ENCODE peak calls at places on chromosomes 13 and 19, in five cellular contexts. One of them, this sample, is unnamed.

GRCh38 chr19:47357788-47358680 is 8.9 kb downstream of the DHX34 start:
- DNase-seq in foreskin melanocyte: no peak
- DNase-seq in skeletal muscle cell: no peak
- DNase-seq in activated gamma-delta T cell treated with anti-CD3 and anti-CD28 coated beads, Interleukin-2, amount 50 U/mL, for 16 hours: no peak
- DNase-seq in NCI-H774: no peak
- DNase-seq in this sample: no peak

GRCh38 chr13:63540042-63540441 is 2124.4 kb upstream of the PCDH20 start:
- DNase-seq in foreskin melanocyte: no peak
- DNase-seq in skeletal muscle cell: no peak
- DNase-seq in activated gamma-delta T cell treated with anti-CD3 and anti-CD28 coated beads, Interleukin-2, amount 50 U/mL, for 16 hours: no peak
- DNase-seq in NCI-H774: no peak
- DNase-seq in this sample: no peak

GRCh38 chr19:2150794-2151338 is 500 bp downstream of the AP3D1 start:
- DNase-seq in foreskin melanocyte: no peak
- DNase-seq in skeletal muscle cell: no peak
- DNase-seq in activated gamma-delta T cell treated with anti-CD3 and anti-CD28 coated beads, Interleukin-2, amount 50 U/mL, for 16 hours: no peak
- DNase-seq in NCI-H774: no peak
- DNase-seq in this sample: no peak

GRCh38 chr13:65834897-65835296 is 1395.2 kb downstream of the PCDH9 start:
- DNase-seq in foreskin melanocyte: no peak
- DNase-seq in skeletal muscle cell: no peak
- DNase-seq in activated gamma-delta T cell treated with anti-CD3 and anti-CD28 coated beads, Interleukin-2, amount 50 U/mL, for 16 hours: no peak
- DNase-seq in NCI-H774: no peak
- DNase-seq in this sample: no peak

GRCh38 chr19:55640043-55640576 is 692 bp upstream of the ZNF580 start:
- DNase-seq in foreskin melanocyte: peak; percentile 76
- DNase-seq in skeletal muscle cell: no peak
- DNase-seq in activated gamma-delta T cell treated with anti-CD3 and anti-CD28 coated beads, Interleukin-2, amount 50 U/mL, for 16 hours: peak; percentile 53
- DNase-seq in NCI-H774: peak; percentile 31
- DNase-seq in this sample: no peak

GRCh38 chr13:79393564-79394249 is 12.3 kb downstream of the RBM26 start:
- DNase-seq in foreskin melanocyte: peak; percentile 43
- DNase-seq in skeletal muscle cell: no peak
- DNase-seq in activated gamma-delta T cell treated with anti-CD3 and anti-CD28 coated beads, Interleukin-2, amount 50 U/mL, for 16 hours: peak; percentile 12
- DNase-seq in NCI-H774: no peak
- DNase-seq in this sample: no peak

GRCh38 chr13:58619396-58620113 is 988.0 kb downstream of the PCDH17 start:
- DNase-seq in foreskin melanocyte: no peak
- DNase-seq in skeletal muscle cell: no peak
- DNase-seq in activated gamma-delta T cell treated with anti-CD3 and anti-CD28 coated beads, Interleukin-2, amount 50 U/mL, for 16 hours: no peak
- DNase-seq in NCI-H774: no peak
- DNase-seq in this sample: no peak

GRCh38 chr19:30373593-30373992 is 1.4 kb downstream of the ZNF536 start:
- DNase-seq in foreskin melanocyte: no peak
- DNase-seq in skeletal muscle cell: no peak
- DNase-seq in activated gamma-delta T cell treated with anti-CD3 and anti-CD28 coated beads, Interleukin-2, amount 50 U/mL, for 16 hours: no peak
- DNase-seq in NCI-H774: no peak
- DNase-seq in this sample: no peak

GRCh38 chr13:96492758-96493157 is 402.9 kb downstream of the HS6ST3 start:
- DNase-seq in foreskin melanocyte: no peak
- DNase-seq in skeletal muscle cell: no peak
- DNase-seq in activated gamma-delta T cell treated with anti-CD3 and anti-CD28 coated beads, Interleukin-2, amount 50 U/mL, for 16 hours: no peak
- DNase-seq in NCI-H774: no peak
- DNase-seq in this sample: no peak

GRCh38 chr13:113596321-113597200 is 12.0 kb downstream of the TFDP1 start:
- DNase-seq in foreskin melanocyte: no peak
- DNase-seq in skeletal muscle cell: no peak
- DNase-seq in activated gamma-delta T cell treated with anti-CD3 and anti-CD28 coated beads, Interleukin-2, amount 50 U/mL, for 16 hours: no peak
- DNase-seq in NCI-H774: no peak
- DNase-seq in this sample: no peak

GRCh38 chr19:18611327-18612050 is 1.2 kb upstream of the TMEM59L start:
- DNase-seq in foreskin melanocyte: no peak
- DNase-seq in skeletal muscle cell: no peak
- DNase-seq in activated gamma-delta T cell treated with anti-CD3 and anti-CD28 coated beads, Interleukin-2, amount 50 U/mL, for 16 hours: no peak
- DNase-seq in NCI-H774: no peak
- DNase-seq in this sample: no peak

GRCh38 chr13:97977376-97977705 is 23.9 kb downstream of the IPO5 start:
- DNase-seq in foreskin melanocyte: peak; percentile 7
- DNase-seq in skeletal muscle cell: no peak
- DNase-seq in activated gamma-delta T cell treated with anti-CD3 and anti-CD28 coated beads, Interleukin-2, amount 50 U/mL, for 16 hours: no peak
- DNase-seq in NCI-H774: no peak
- DNase-seq in this sample: no peak

GRCh38 chr13:95155504-95155903 is 145.7 kb downstream of the ABCC4 start:
- DNase-seq in foreskin melanocyte: no peak
- DNase-seq in skeletal muscle cell: no peak
- DNase-seq in activated gamma-delta T cell treated with anti-CD3 and anti-CD28 coated beads, Interleukin-2, amount 50 U/mL, for 16 hours: no peak
- DNase-seq in NCI-H774: peak; percentile 48
- DNase-seq in this sample: no peak

GRCh38 chr19:46251415-46251814 is 21.9 kb downstream of the IGFL1 start:
- DNase-seq in foreskin melanocyte: no peak
- DNase-seq in skeletal muscle cell: no peak
- DNase-seq in activated gamma-delta T cell treated with anti-CD3 and anti-CD28 coated beads, Interleukin-2, amount 50 U/mL, for 16 hours: no peak
- DNase-seq in NCI-H774: no peak
- DNase-seq in this sample: no peak